ENCODE peak calls at places on chromosomes 3 and 15, in eight cellular contexts. V is HepG2, K is kidney, Z is Caco-2, T is OCI-LY7, J is GM23338, N is MM.1S, L is HCT116. O is an unnamed sample.

GRCh38 chr3:143084856-143085731 is 34.5 kb upstream of the CHST2 start:
- DNase-seq in N (no peak), T (no peak), J (no peak), Z (no peak), V (no peak), K (peak; percentile 55), L (no peak), O (peak; percentile 80)

GRCh38 chr15:44882499-44882968 is 74.0 kb upstream of the TERB2 start:
- DNase-seq in V (no peak), L (no peak), N (no peak), J (no peak), T (no peak), K (no peak), Z (no peak), O (no peak)

GRCh38 chr3:197746801-197747237 is 2.9 kb upstream of the FYTTD1 start:
- DNase-seq in J (peak; percentile 32), T (peak; percentile 24), N (no peak), V (no peak), Z (no peak), K (no peak), L (no peak), O (no peak)

GRCh38 chr3:48634661-48635221 is 520 bp downstream of the SLC26A6 start:
- DNase-seq in Z (peak; percentile 65), L (no peak), K (peak; percentile 80), V (peak; percentile 35), T (peak; percentile 67), J (peak; percentile 78), N (peak; percentile 53), O (peak; percentile 77)

GRCh38 chr3:129553171-129553570 is 10.2 kb downstream of the H1-8 start:
- DNase-seq in T (no peak), Z (no peak), V (no peak), K (no peak), J (no peak), N (no peak), L (no peak), O (no peak)

GRCh38 chr3:132347095-132347494 is 29.9 kb downstream of the ACP3 start:
- DNase-seq in J (no peak), K (no peak), T (no peak), N (no peak), V (peak; percentile 9), L (no peak), Z (no peak), O (peak; percentile 92)

GRCh38 chr3:60065227-60065868 is 1015.5 kb upstream of the CFAP20DC start:
- DNase-seq in J (no peak), Z (no peak), K (no peak), T (no peak), L (no peak), V (no peak), N (no peak), O (no peak)

GRCh38 chr3:64399205-64399800 is 174.0 kb upstream of the PRICKLE2 start:
- DNase-seq in J (peak; percentile 81), V (peak; percentile 21), K (no peak), Z (peak; percentile 67), L (peak; percentile 7), T (peak; percentile 49), N (peak; percentile 69), O (peak; percentile 78)

GRCh38 chr15:64209680-64210334 is 47.0 kb upstream of the PPIB start:
- DNase-seq in T (peak; percentile 51), N (peak; percentile 33), J (peak; percentile 21), V (peak; percentile 32), L (peak; percentile 33), K (no peak), Z (peak; percentile 6), O (peak; percentile 64)

GRCh38 chr3:178709047-178709446 is 172.8 kb downstream of the KCNMB2 start:
- DNase-seq in N (no peak), J (peak; percentile 56), Z (no peak), L (no peak), K (no peak), V (no peak), T (no peak), O (no peak)

GRCh38 chr3:24072193-24072592 is 127.1 kb downstream of the NR1D2 start:
- DNase-seq in V (no peak), T (no peak), L (no peak), J (no peak), K (no peak), N (no peak), Z (no peak), O (no peak)

GRCh38 chr3:107068980-107069379 is 308.3 kb upstream of the CCDC54 start:
- DNase-seq in N (no peak), L (no peak), T (no peak), Z (no peak), K (no peak), J (no peak), V (no peak), O (peak; percentile 91)

GRCh38 chr3:23495507-23495906 is 292.4 kb downstream of the UBE2E2 start:
- DNase-seq in J (no peak), N (no peak), T (no peak), Z (no peak), K (no peak), L (no peak), V (no peak), O (peak; percentile 58)

GRCh38 chr3:57556459-57557087 is 499 bp downstream of the PDE12 start:
- DNase-seq in K (peak; percentile 76), L (no peak), J (no peak), Z (no peak), V (no peak), T (peak; percentile 60), N (peak; percentile 13), O (peak; percentile 64)

GRCh38 chr15:51884041-51884440 is 54.6 kb downstream of the TMOD3 start:
- DNase-seq in L (no peak), T (no peak), J (no peak), Z (no peak), K (no peak), V (no peak), N (no peak), O (no peak)

GRCh38 chr3:176953106-176954080 is 243.9 kb downstream of the TBL1XR1 start:
- DNase-seq in V (no peak), J (no peak), Z (no peak), T (no peak), K (no peak), L (no peak), N (no peak), O (peak; percentile 68)

DNA sequence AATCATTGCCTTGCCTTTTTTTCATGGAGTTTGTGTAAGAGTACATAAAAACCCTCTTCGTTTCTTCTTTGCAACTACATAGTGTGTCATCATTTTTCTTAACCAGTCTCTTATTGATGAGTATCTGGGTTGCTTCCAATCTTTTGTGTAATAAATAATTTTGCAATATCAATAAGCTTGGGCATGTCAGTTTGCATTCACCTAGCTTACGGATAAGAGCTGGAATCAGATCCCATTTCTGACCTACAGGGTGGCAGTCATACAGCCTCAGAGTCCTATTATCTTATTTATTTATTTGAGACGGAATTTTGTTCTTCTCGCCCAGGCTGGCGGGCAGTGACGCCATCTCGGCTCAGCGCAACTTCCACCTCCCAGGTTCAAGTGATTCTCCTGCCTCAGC is 18.3 kb downstream of the ANP32A start:
- DNase-seq in T (no peak), J (no peak), V (no peak), Z (no peak), L (no peak), N (no peak), K (no peak), O (no peak)
- H3K36me3 ChIP-seq in T (peaks cover 94% of the 10 kb centered on the region), J (no peaks in the 10 kb centered on the region), V (peaks cover 7% of the 10 kb centered on the region), Z (peaks cover 2% of the 10 kb centered on the region), L (no peaks in the 10 kb centered on the region), N (peaks cover 5% of the 10 kb centered on the region), K (no peaks in the 10 kb centered on the region), O (no peaks in the 10 kb centered on the region)

DNA sequence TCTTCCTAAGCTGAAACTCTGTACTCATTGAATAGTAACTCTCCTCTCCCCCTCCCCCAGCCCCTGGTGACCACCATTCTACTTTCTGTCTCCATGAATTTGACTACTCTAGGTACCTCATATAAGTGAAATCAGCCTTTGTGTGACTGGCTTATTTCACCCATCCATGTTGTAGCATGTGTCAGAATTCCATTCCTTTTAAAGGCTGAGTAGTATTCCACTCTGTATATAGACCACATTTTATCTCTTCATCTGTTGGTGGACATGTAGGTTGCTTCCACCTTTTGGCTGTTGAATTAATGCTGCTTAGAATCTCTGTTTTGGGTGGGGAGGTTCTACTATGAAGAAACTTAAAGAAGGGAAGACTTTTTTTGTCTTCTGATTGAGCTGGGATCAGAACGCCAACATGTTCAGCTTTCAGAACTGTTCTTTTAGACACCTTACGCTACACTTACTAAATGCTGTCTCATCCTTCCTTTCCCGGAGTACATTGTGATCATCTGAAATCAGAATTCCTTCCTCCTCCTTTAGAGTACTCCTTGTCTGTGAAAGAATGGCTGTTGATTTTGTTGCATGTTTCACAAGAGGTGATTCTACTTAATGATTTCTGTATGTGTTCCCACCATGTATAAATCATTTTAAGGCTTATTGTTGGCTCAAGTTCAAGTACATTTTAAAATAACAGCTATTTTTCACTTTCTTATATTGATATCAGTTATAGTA is 50.3 kb downstream of the MRPS25 start:
- DNase-seq in J (no peak), L (no peak), V (no peak), T (no peak), K (no peak), N (no peak), Z (no peak), O (no peak)
- H3K36me3 ChIP-seq in J (peaks cover 34% of the 10 kb centered on the region), L (peaks cover 17% of the 10 kb centered on the region), V (peaks cover 16% of the 10 kb centered on the region), T (peaks cover 81% of the 10 kb centered on the region), K (peaks cover 31% of the 10 kb centered on the region), N (no peaks in the 10 kb centered on the region), Z (peaks cover 1% of the 10 kb centered on the region), O (peaks cover 33% of the 10 kb centered on the region)

GRCh38 chr3:180947761-180948390 is 35.4 kb downstream of the FXR1 start:
- DNase-seq in Z (no peak), L (no peak), N (no peak), V (no peak), T (peak; percentile 30), J (no peak), K (no peak), O (no peak)
- H3K36me3 ChIP-seq in Z (no peaks in the 10 kb centered on the region), L (peaks cover 41% of the 10 kb centered on the region), N (peaks cover 18% of the 10 kb centered on the region), V (peaks cover 15% of the 10 kb centered on the region), T (peaks cover 96% of the 10 kb centered on the region), J (peaks cover 56% of the 10 kb centered on the region), K (peaks cover 37% of the 10 kb centered on the region), O (peaks cover 59% of the 10 kb centered on the region)

GRCh38 chr15:48418343-48418742 is 87.1 kb downstream of the DUT start:
- DNase-seq in V (no peak), K (no peak), J (no peak), N (no peak), Z (no peak), L (no peak), T (no peak), O (no peak)

GRCh38 chr15:48415036-48415886 is 84.0 kb downstream of the DUT start:
- DNase-seq in T (no peak), Z (no peak), K (no peak), J (no peak), L (no peak), N (no peak), V (peak; percentile 33), O (peak; percentile 86)

GRCh38 chr15:48413304-48413703 is 82.1 kb downstream of the DUT start:
- DNase-seq in V (peak; percentile 9), Z (no peak), L (no peak), N (no peak), K (no peak), T (no peak), J (no peak), O (peak; percentile 73)

GRCh38 chr15:48414015-48414414 is 82.8 kb downstream of the DUT start:
- DNase-seq in L (no peak), K (no peak), N (no peak), V (no peak), Z (no peak), T (no peak), J (no peak), O (peak; percentile 92)

DNA sequence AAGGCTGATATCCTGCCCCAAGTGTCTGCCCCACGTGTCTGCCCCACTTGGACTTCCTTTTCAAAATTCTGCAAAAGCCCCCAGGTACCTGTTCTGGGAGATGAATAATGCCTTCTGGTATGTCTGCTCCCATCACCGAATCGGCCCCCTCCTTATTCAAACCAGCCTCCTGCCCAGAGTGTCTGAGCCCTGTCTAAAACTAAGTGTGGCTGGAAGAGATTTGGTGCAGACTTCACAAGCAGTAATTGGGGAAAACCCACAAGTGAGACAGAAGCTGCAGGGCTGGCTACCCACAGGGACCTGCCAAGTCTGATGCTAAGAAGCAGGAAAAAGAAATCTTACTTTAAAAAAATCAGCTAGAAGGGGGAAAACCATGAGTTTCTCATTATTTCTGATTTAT is 85.1 kb downstream of the DUT start:
- DNase-seq in N (no peak), T (no peak), L (no peak), Z (no peak), V (no peak), K (no peak), J (no peak), O (no peak)
- H3K36me3 ChIP-seq in N (no peaks in the 10 kb centered on the region), T (no peaks in the 10 kb centered on the region), L (no peaks in the 10 kb centered on the region), Z (no peaks in the 10 kb centered on the region), V (no peaks in the 10 kb centered on the region), K (peaks cover 4% of the 10 kb centered on the region), J (no peaks in the 10 kb centered on the region), O (peaks cover 86% of the 10 kb centered on the region)

O was measured in GM23248.